ENCODE peak calls at places on chromosomes 5 and 9, in eight cellular contexts. Z is fibroblast of mammary gland, D is HCT116, S is prostate gland, N is endodermal cell, K is endothelial cell, T is AG10803, X is gastrocnemius medialis. O is an unnamed sample.

GRCh38 chr9:87581513-87581912 is 83.8 kb downstream of the DAPK1 start:
- DNase-seq in Z (peak), D (no peak), S (no peak), N (no peak), K (no peak), T (no peak), X (no peak), O (no peak)

GRCh38 chr5:113806823-113807222 is 293.3 kb downstream of the YTHDC2 start:
- DNase-seq in Z (no peak), D (no peak), S (no peak), N (no peak), K (no peak), T (peak), X (no peak), O (peak)

GRCh38 chr9:98186236-98186635 is 6.2 kb downstream of the CORO2A start:
- DNase-seq in Z (no peak), D (no peak), S (no peak), N (no peak), K (no peak), T (no peak), X (no peak), O (no peak)

GRCh38 chr5:34535944-34536628 is 120.0 kb upstream of the RAI14 start:
- DNase-seq in Z (peak), D (no peak), S (no peak), N (no peak), K (no peak), T (no peak), X (no peak), O (no peak)

GRCh38 chr5:56757077-56757476 is 58.3 kb upstream of the MAP3K1 start:
- DNase-seq in Z (no peak), D (no peak), S (no peak), N (no peak), K (no peak), T (peak), X (no peak), O (no peak)

GRCh38 chr5:1057841-1058548 is 49.4 kb downstream of the NKD2 start:
- DNase-seq in Z (no peak), D (no peak), S (no peak), N (no peak), K (no peak), T (no peak), X (no peak), O (no peak)

GRCh38 chr9:134193912-134194535 is 29.7 kb upstream of the RNU6ATAC start:
- DNase-seq in Z (no peak), D (no peak), S (no peak), N (no peak), K (no peak), T (no peak), X (peak), O (no peak)

GRCh38 chr5:151581841-151582583 is 9.1 kb downstream of the FAT2 start:
- DNase-seq in Z (no peak), D (no peak), S (peak), N (no peak), K (no peak), T (no peak), X (no peak), O (no peak)

GRCh38 chr5:140355551-140355950 is 4.4 kb upstream of the SLC4A9 start:
- DNase-seq in Z (no peak), D (no peak), S (no peak), N (no peak), K (no peak), T (no peak), X (no peak), O (no peak)

GRCh38 chr5:180673371-180674252 is 24.2 kb upstream of the FLT4 start:
- DNase-seq in Z (no peak), D (no peak), S (no peak), N (peak), K (peak), T (no peak), X (no peak), O (no peak)

DNA sequence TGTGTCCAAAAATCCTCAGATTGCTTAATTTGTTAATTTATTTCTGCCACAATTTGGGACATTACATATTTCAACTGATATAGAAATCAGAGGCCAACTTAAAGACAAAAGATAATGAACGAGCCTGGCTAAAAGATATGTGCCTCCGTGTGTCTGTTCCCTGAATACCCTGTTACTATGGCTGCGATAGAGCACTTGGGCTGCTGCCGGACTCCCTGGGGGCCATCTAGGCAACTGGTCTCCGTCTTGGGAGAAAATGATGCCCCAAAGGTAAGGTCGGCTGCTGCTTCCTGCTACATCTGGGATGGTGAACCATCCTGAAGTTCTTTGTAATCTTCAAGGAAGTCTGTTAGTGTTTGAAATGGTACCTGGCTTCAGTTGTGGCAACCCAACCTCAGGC is 72.0 kb downstream of the RCL1 start:
- DNase-seq in Z (no peak), D (no peak), S (no peak), N (no peak), K (no peak), T (no peak), X (no peak), O (no peak)
- TF ChIP-seq CTCF in Z (no peak), D (no peak), S (no peak), N (no peak), K (no peak), T (no peak), X (no peak), O (no peak)

GRCh38 chr9:120928015-120928719 is 1.6 kb upstream of the TRAF1 start:
- DNase-seq in Z (no peak), D (no peak), S (peak), N (peak), K (peak), T (no peak), X (no peak), O (peak)

GRCh38 chr9:120929392-120929791 is 2.8 kb upstream of the TRAF1 start:
- DNase-seq in Z (no peak), D (no peak), S (no peak), N (no peak), K (no peak), T (no peak), X (no peak), O (no peak)

GRCh38 chr9:120927125-120928014 is 774 bp upstream of the TRAF1 start:
- DNase-seq in Z (no peak), D (no peak), S (no peak), N (no peak), K (no peak), T (no peak), X (no peak), O (no peak)

GRCh38 chr9:120926397-120926928 is at the start of gene TRAF1:
- DNase-seq in Z (no peak), D (no peak), S (no peak), N (no peak), K (no peak), T (no peak), X (no peak), O (peak)

GRCh38 chr9:120928720-120929389 is 2.3 kb upstream of the TRAF1 start:
- DNase-seq in Z (no peak), D (no peak), S (peak), N (peak), K (peak), T (peak), X (peak), O (peak)
- TF ChIP-seq CTCF in Z (no peak), D (no peak), S (no peak), N (peak), K (no peak), T (no peak), X (no peak), O (no peak)

GRCh38 chr9:80698725-80699124 is 990.6 kb downstream of the TLE1 start:
- DNase-seq in Z (peak), D (no peak), S (no peak), N (no peak), K (no peak), T (no peak), X (no peak), O (no peak)
- TF ChIP-seq CTCF in Z (no peak), D (no peak), S (no peak), N (no peak), K (no peak), T (no peak), X (no peak), O (no peak)

GRCh38 chr9:36980148-36980974 is 53.7 kb downstream of the PAX5 start:
- DNase-seq in Z (no peak), D (peak), S (no peak), N (peak), K (no peak), T (no peak), X (no peak), O (no peak)
- TF ChIP-seq CTCF in Z (no peak), D (peak), S (no peak), N (peak), K (no peak), T (no peak), X (no peak), O (no peak)